ENCODE peak calls at places on chromosome 4, in six cellular contexts. M, C, G, A, V and K are unnamed samples.

GRCh38 chr4:2261110-2261852 is 628 bp downstream of the MXD4 start:
- DNase-seq in M (no peak), C (peak), G (peak), A (no peak), V (no peak), K (peak)

GRCh38 chr4:72896515-72896914 is 173.0 kb downstream of the COX18 start:
- DNase-seq in M (peak), C (no peak), G (no peak), A (no peak), V (peak), K (peak)

GRCh38 chr4:123588631-123589223 is 192.1 kb downstream of the SPRY1 start:
- DNase-seq in M (no peak), C (no peak), G (no peak), A (no peak), V (no peak), K (no peak)

GRCh38 chr4:8917868-8918783 is 46.5 kb upstream of the HMX1 start:
- DNase-seq in M (peak), C (peak), G (peak), A (peak), V (no peak), K (peak)

GRCh38 chr4:68917016-68917415 is 34.6 kb downstream of the UGT2A3 start:
- DNase-seq in M (no peak), C (no peak), G (no peak), A (no peak), V (no peak), K (no peak)

GRCh38 chr4:147975902-147976301 is 244.0 kb downstream of the ARHGAP10 start:
- DNase-seq in M (no peak), C (no peak), G (no peak), A (no peak), V (no peak), K (no peak)

GRCh38 chr4:77052352-77052751 is 23.4 kb downstream of the CCNI start:
- DNase-seq in M (no peak), C (peak), G (no peak), A (no peak), V (no peak), K (peak)

GRCh38 chr4:168900080-168900479 is 110.0 kb downstream of the CBR4 start:
- DNase-seq in M (no peak), C (no peak), G (no peak), A (no peak), V (no peak), K (no peak)

GRCh38 chr4:128162434-128162833 is 101.3 kb downstream of the LARP1B start:
- DNase-seq in M (no peak), C (no peak), G (no peak), A (no peak), V (no peak), K (no peak)

GRCh38 chr4:57270350-57270749 is 160.2 kb upstream of the IGFBP7 start:
- DNase-seq in M (no peak), C (no peak), G (no peak), A (no peak), V (no peak), K (peak)

GRCh38 chr4:139144161-139144859 is 32.7 kb downstream of the ELF2 start:
- DNase-seq in M (no peak), C (no peak), G (peak), A (no peak), V (no peak), K (peak)

GRCh38 chr4:7166981-7167700 is 25.2 kb upstream of the SORCS2 start:
- DNase-seq in M (no peak), C (no peak), G (no peak), A (no peak), V (no peak), K (no peak)

GRCh38 chr4:100450449-100450848 is 67.4 kb downstream of the EMCN start:
- DNase-seq in M (no peak), C (no peak), G (no peak), A (no peak), V (no peak), K (peak)

GRCh38 chr4:52198356-52198755 is 147.3 kb downstream of the SPATA18 start:
- DNase-seq in M (no peak), C (no peak), G (no peak), A (no peak), V (no peak), K (no peak)

GRCh38 chr4:148089624-148090023 is 352.6 kb downstream of the NR3C2 start:
- DNase-seq in M (no peak), C (no peak), G (no peak), A (no peak), V (no peak), K (no peak)

GRCh38 chr4:168076989-168077725 is 15.2 kb upstream of the ANXA10 start:
- DNase-seq in M (peak), C (peak), G (peak), A (peak), V (no peak), K (peak)

GRCh38 chr4:39900966-39901365 is 76.7 kb downstream of the PDS5A start:
- DNase-seq in M (no peak), C (no peak), G (no peak), A (no peak), V (no peak), K (no peak)

GRCh38 chr4:143558823-143559756 is 45.6 kb downstream of the SMARCA5 start:
- DNase-seq in M (no peak), C (peak), G (no peak), A (peak), V (no peak), K (no peak)

GRCh38 chr4:41505161-41505653 is 32.8 kb upstream of the LIMCH1 start:
- DNase-seq in M (no peak), C (no peak), G (peak), A (no peak), V (peak), K (peak)

GRCh38 chr4:150178161-150178560 is 99.9 kb downstream of the DCLK2 start:
- DNase-seq in M (no peak), C (no peak), G (no peak), A (no peak), V (no peak), K (no peak)

GRCh38 chr4:158282252-158282651 is 72.0 kb downstream of the TMEM144 start:
- DNase-seq in M (no peak), C (no peak), G (no peak), A (no peak), V (no peak), K (no peak)

GRCh38 chr4:102578819-102579218 is 77.7 kb downstream of the NFKB1 start:
- DNase-seq in M (no peak), C (no peak), G (no peak), A (no peak), V (no peak), K (no peak)

GRCh38 chr4:98778206-98778605 is 119.8 kb upstream of the TSPAN5 start:
- DNase-seq in M (no peak), C (no peak), G (peak), A (no peak), V (no peak), K (peak)

GRCh38 chr4:41258783-41259182 is 2.1 kb downstream of the UCHL1 start:
- DNase-seq in M (peak), C (peak), G (no peak), A (peak), V (no peak), K (peak)